ENCODE peak calls at places on chromosomes 11 and 22, in eight cellular contexts. Q is lung, O is upper lobe of left lung, S is fibroblast of mammary gland, V is PC-9, E is brain microvascular endothelial cell, Y is body of pancreas, B is AG10803. Z is an unnamed sample.

GRCh38 chr22:36730176-36730858 is 26.8 kb upstream of the CACNG2 start:
- DNase-seq in S (no peak), E (no peak), O (peak), Q (no peak), V (no peak), Y (no peak), B (no peak), Z (no peak)

GRCh38 chr11:86769219-86769618 is 31.1 kb upstream of the PRSS23 start:
- DNase-seq in O (no peak), Q (no peak), V (no peak), S (no peak), B (no peak), E (peak), Y (no peak), Z (no peak)

GRCh38 chr11:10382518-10382917 is 72.5 kb upstream of the AMPD3 start:
- DNase-seq in S (peak), B (no peak), V (no peak), E (no peak), Y (no peak), Q (no peak), O (no peak), Z (no peak)

GRCh38 chr11:119573858-119574257 is 150.9 kb upstream of the THY1 start:
- DNase-seq in V (no peak), E (no peak), O (no peak), Q (no peak), Y (no peak), B (no peak), S (no peak), Z (no peak)

GRCh38 chr22:36885474-36885873 is 24.7 kb downstream of the NCF4 start:
- DNase-seq in Y (no peak), O (no peak), E (no peak), B (no peak), S (no peak), V (peak), Q (no peak), Z (no peak)

GRCh38 chr11:130159657-130160459 is at the start of gene ST14:
- DNase-seq in Y (peak), V (peak), O (peak), S (no peak), E (no peak), Q (peak), B (no peak), Z (no peak)

GRCh38 chr11:120527111-120527748 is 15.7 kb downstream of the GRIK4 start:
- DNase-seq in O (peak), E (no peak), S (peak), Y (no peak), V (no peak), Q (no peak), B (peak), Z (peak)

GRCh38 chr11:1382831-1383607 is 6.7 kb upstream of the BRSK2 start:
- DNase-seq in B (peak), V (no peak), E (peak), Y (peak), S (peak), O (peak), Q (peak), Z (peak)

GRCh38 chr11:44189986-44190882 is 94.8 kb downstream of the EXT2 start:
- DNase-seq in O (no peak), Q (no peak), E (no peak), S (peak), V (no peak), Y (no peak), B (peak), Z (no peak)

GRCh38 chr11:133898770-133899115 is 53.4 kb upstream of the SPATA19 start:
- DNase-seq in Q (no peak), B (no peak), Y (no peak), V (no peak), O (no peak), S (no peak), E (no peak), Z (no peak)

GRCh38 chr11:35313066-35313765 is 106.1 kb downstream of the SLC1A2 start:
- DNase-seq in V (no peak), B (no peak), Q (no peak), E (no peak), S (no peak), Y (no peak), O (no peak), Z (no peak)

GRCh38 chr22:50269573-50270301 is 443 bp downstream of the MAPK11 start:
- DNase-seq in S (peak), V (no peak), Q (no peak), E (no peak), Y (no peak), B (peak), O (peak), Z (peak)

GRCh38 chr11:88414385-88414861 is 76.9 kb upstream of the CTSC start:
- DNase-seq in O (no peak), V (peak), E (peak), S (peak), B (peak), Q (peak), Y (no peak), Z (peak)

GRCh38 chr22:25353516-25354445 is 134.3 kb downstream of the CRYBB2 start:
- DNase-seq in V (no peak), S (no peak), O (peak), Y (no peak), E (no peak), B (no peak), Q (no peak), Z (no peak)

GRCh38 chr22:35020517-35020916 is 45.4 kb upstream of the ISX start:
- DNase-seq in V (no peak), Y (no peak), O (no peak), Q (no peak), E (no peak), B (no peak), S (no peak), Z (no peak)

GRCh38 chr22:31790240-31790639 is 36.4 kb downstream of the DEPDC5 start:
- DNase-seq in V (no peak), S (no peak), E (no peak), O (no peak), Y (no peak), B (no peak), Q (no peak), Z (no peak)
- TF ChIP-seq CTCF in V (no peak), S (no peak), E (no peak), O (no peak), Y (no peak), B (no peak), Q (no peak), Z (no peak)

GRCh38 chr11:3202305-3202704 is 16.3 kb downstream of the MRGPRG start:
- DNase-seq in S (no peak), O (peak), Y (no peak), V (no peak), Q (no peak), B (no peak), E (no peak), Z (no peak)

GRCh38 chr11:3204141-3205015 is 14.2 kb downstream of the MRGPRG start:
- DNase-seq in E (no peak), O (no peak), Q (no peak), V (no peak), B (no peak), Y (no peak), S (no peak), Z (no peak)

GRCh38 chr11:3201677-3202181 is 16.9 kb downstream of the MRGPRG start:
- DNase-seq in B (no peak), Y (peak), Q (no peak), E (no peak), O (peak), V (no peak), S (no peak), Z (peak)

GRCh38 chr11:3202759-3203158 is 15.9 kb downstream of the MRGPRG start:
- DNase-seq in V (no peak), S (no peak), E (no peak), Y (no peak), O (peak), Q (no peak), B (peak), Z (no peak)

GRCh38 chr11:3203221-3204043 is 15.2 kb downstream of the MRGPRG start:
- DNase-seq in E (no peak), Y (no peak), V (no peak), Q (no peak), O (peak), B (no peak), S (no peak), Z (no peak)
- TF ChIP-seq CTCF in E (peak), Y (no peak), V (no peak), Q (no peak), O (no peak), B (no peak), S (no peak), Z (no peak)

GRCh38 chr11:8055111-8055835 is 25.7 kb upstream of the TUB start:
- DNase-seq in S (peak), Q (no peak), Y (no peak), E (no peak), V (no peak), B (no peak), O (peak), Z (no peak)
- TF ChIP-seq CTCF in S (peak), Q (no peak), Y (no peak), E (peak), V (peak), B (no peak), O (no peak), Z (no peak)

GRCh38 chr11:74577624-74578396 is 14.6 kb upstream of the POLD3 start:
- DNase-seq in S (peak), O (no peak), Y (peak), Q (no peak), E (no peak), V (no peak), B (peak), Z (no peak)
- TF ChIP-seq CTCF in S (no peak), O (no peak), Y (no peak), Q (no peak), E (no peak), V (no peak), B (no peak), Z (no peak)

GRCh38 chr11:112469376-112469775 is 208.7 kb upstream of the PLET1 start:
- DNase-seq in O (no peak), Q (no peak), S (no peak), B (no peak), Y (no peak), E (no peak), V (no peak), Z (no peak)
- TF ChIP-seq CTCF in O (no peak), Q (no peak), S (no peak), B (no peak), Y (no peak), E (no peak), V (no peak), Z (no peak)

GRCh38 chr22:17213976-17214375 is 5.3 kb downstream of the ADA2 start:
- DNase-seq in V (no peak), S (peak), O (no peak), Q (peak), Y (peak), E (peak), B (peak), Z (peak)

GRCh38 chr22:17214416-17215043 is 4.7 kb downstream of the ADA2 start:
- DNase-seq in Q (no peak), B (no peak), O (no peak), S (no peak), E (no peak), Y (no peak), V (no peak), Z (no peak)

GRCh38 chr22:17218341-17218740 is 894 bp downstream of the ADA2 start:
- DNase-seq in B (no peak), O (no peak), E (no peak), V (no peak), Q (no peak), Y (no peak), S (no peak), Z (no peak)

GRCh38 chr22:17222503-17222902 is 3.3 kb upstream of the ADA2 start:
- DNase-seq in O (no peak), S (no peak), B (no peak), Q (no peak), E (no peak), V (no peak), Y (no peak), Z (no peak)

GRCh38 chr22:17217179-17217578 is 2.1 kb downstream of the ADA2 start:
- DNase-seq in V (no peak), Q (no peak), S (no peak), Y (no peak), O (no peak), B (no peak), E (no peak), Z (no peak)
- TF ChIP-seq CTCF in V (no peak), Q (no peak), S (no peak), Y (no peak), O (no peak), B (no peak), E (no peak), Z (no peak)

GRCh38 chr11:69841859-69842698 is 22.9 kb upstream of the FGF3 start:
- DNase-seq in B (no peak), Q (no peak), O (no peak), E (no peak), S (peak), V (no peak), Y (no peak), Z (no peak)
- TF ChIP-seq CTCF in B (peak), Q (no peak), O (peak), E (peak), S (peak), V (peak), Y (no peak), Z (no peak)